ENCODE peak calls at places on chromosome 1, in eight cellular contexts. W is effector memory CD8-positive, alpha-beta T cell; J is GM03348; D is astrocyte of the cerebellum; X is fibroblast of the aortic adventitia; I is Right ventricle myocardium superior; H is stimulated activated CD8-positive, alpha-beta memory T cell treated with anti-CD3 and anti-CD28 coated beads, Interleukin-15, amount 100 ng/mL, for 4 hours; V is endothelial cell. T is an unnamed sample.

GRCh38 chr1:65310078-65310587 is 790 bp downstream of the DNAJC6 start:
- DNase-seq in W (no peak), J (no peak), D (no peak), X (no peak), I (no peak), H (no peak), V (no peak), T (peak)

GRCh38 chr1:145922266-145922665 is 3.7 kb upstream of the PEX11B start:
- DNase-seq in W (no peak), J (no peak), D (no peak), X (peak), I (no peak), H (no peak), V (no peak), T (no peak)

GRCh38 chr1:203340112-203340804 is 10.7 kb downstream of the FMOD start:
- DNase-seq in W (peak), J (peak), D (peak), X (peak), I (peak), H (no peak), V (peak), T (peak)

GRCh38 chr1:44040856-44041255 is 9.6 kb upstream of the SLC6A9 start:
- DNase-seq in W (no peak), J (peak), D (no peak), X (peak), I (no peak), H (no peak), V (no peak), T (no peak)

GRCh38 chr1:232267837-232268598 is 361.9 kb downstream of the SIPA1L2 start:
- DNase-seq in W (no peak), J (no peak), D (no peak), X (no peak), I (no peak), H (no peak), V (no peak), T (no peak)

GRCh38 chr1:169999357-169999756 is 75.1 kb downstream of the KIFAP3 start:
- DNase-seq in W (no peak), J (peak), D (peak), X (peak), I (peak), H (no peak), V (no peak), T (no peak)

GRCh38 chr1:70714149-70714548 is 303.1 kb downstream of the CTH start:
- DNase-seq in W (no peak), J (no peak), D (no peak), X (peak), I (no peak), H (no peak), V (no peak), T (no peak)

GRCh38 chr1:43554444-43554992 is 23.8 kb downstream of the PTPRF start:
- DNase-seq in W (peak), J (peak), D (no peak), X (peak), I (no peak), H (no peak), V (peak), T (no peak)

GRCh38 chr1:117171900-117172501 is 38.7 kb downstream of the VTCN1 start:
- DNase-seq in W (no peak), J (no peak), D (peak), X (peak), I (peak), H (no peak), V (no peak), T (no peak)